ENCODE peak calls at places on chromosomes 11 and 22, in ten cellular contexts. One of them, this sample, is unnamed.

GRCh38 chr11:66240781-66241136 is 27.7 kb upstream of the RAB1B start:
- DNase-seq in BE2C: no peak
- DNase-seq in ovary: no peak
- DNase-seq in uterus: no peak
- DNase-seq in OCI-LY7: no peak
- DNase-seq in stomach: no peak
- DNase-seq in NB4: no peak
- DNase-seq in HL-60: no peak
- DNase-seq in HCT116: no peak
- DNase-seq in hepatocyte: no peak
- DNase-seq in this sample: no peak

GRCh38 chr11:65947133-65947532 is 1.9 kb downstream of the TSGA10IP start:
- DNase-seq in BE2C: no peak
- DNase-seq in ovary: no peak
- DNase-seq in uterus: no peak
- DNase-seq in OCI-LY7: no peak
- DNase-seq in stomach: no peak
- DNase-seq in NB4: no peak
- DNase-seq in HL-60: no peak
- DNase-seq in HCT116: no peak
- DNase-seq in hepatocyte: no peak
- DNase-seq in this sample: no peak

GRCh38 chr11:61683961-61684869 is 4.0 kb downstream of the DAGLA start:
- DNase-seq in BE2C: no peak
- DNase-seq in ovary: no peak
- DNase-seq in uterus: peak; percentile 60
- DNase-seq in OCI-LY7: no peak
- DNase-seq in stomach: no peak
- DNase-seq in NB4: peak; percentile 46
- DNase-seq in HL-60: no peak
- DNase-seq in HCT116: no peak
- DNase-seq in hepatocyte: no peak
- DNase-seq in this sample: no peak

GRCh38 chr11:34647532-34647931 is 26.6 kb downstream of the EHF start:
- DNase-seq in BE2C: no peak
- DNase-seq in ovary: no peak
- DNase-seq in uterus: no peak
- DNase-seq in OCI-LY7: no peak
- DNase-seq in stomach: no peak
- DNase-seq in NB4: no peak
- DNase-seq in HL-60: no peak
- DNase-seq in HCT116: no peak
- DNase-seq in hepatocyte: no peak
- DNase-seq in this sample: no peak

GRCh38 chr11:115446214-115446613 is 58.0 kb downstream of the CADM1 start:
- DNase-seq in BE2C: no peak
- DNase-seq in ovary: no peak
- DNase-seq in uterus: no peak
- DNase-seq in OCI-LY7: no peak
- DNase-seq in stomach: no peak
- DNase-seq in NB4: no peak
- DNase-seq in HL-60: no peak
- DNase-seq in HCT116: no peak
- DNase-seq in hepatocyte: no peak
- DNase-seq in this sample: no peak

GRCh38 chr22:19270873-19271272 is 20.6 kb downstream of the CLTCL1 start:
- DNase-seq in BE2C: no peak
- DNase-seq in ovary: no peak
- DNase-seq in uterus: no peak
- DNase-seq in OCI-LY7: no peak
- DNase-seq in stomach: no peak
- DNase-seq in NB4: no peak
- DNase-seq in HL-60: no peak
- DNase-seq in HCT116: no peak
- DNase-seq in hepatocyte: no peak
- DNase-seq in this sample: no peak

GRCh38 chr11:119479685-119480275 is 56.8 kb upstream of the THY1 start:
- DNase-seq in BE2C: no peak
- DNase-seq in ovary: no peak
- DNase-seq in uterus: no peak
- DNase-seq in OCI-LY7: peak; percentile 24
- DNase-seq in stomach: no peak
- DNase-seq in NB4: peak; percentile 43
- DNase-seq in HL-60: no peak
- DNase-seq in HCT116: no peak
- DNase-seq in hepatocyte: no peak
- DNase-seq in this sample: peak; percentile 67

GRCh38 chr22:39349967-39350802 is at the start of gene SYNGR1:
- DNase-seq in BE2C: peak; percentile 37
- DNase-seq in ovary: peak; percentile 63
- DNase-seq in uterus: peak; percentile 42
- DNase-seq in OCI-LY7: peak; percentile 18
- DNase-seq in stomach: peak; percentile 26
- DNase-seq in NB4: no peak
- DNase-seq in HL-60: no peak
- DNase-seq in HCT116: no peak
- DNase-seq in hepatocyte: peak; percentile 46
- DNase-seq in this sample: no peak

GRCh38 chr11:10902756-10903155 is 44.9 kb upstream of the ZBED5 start:
- DNase-seq in BE2C: no peak
- DNase-seq in ovary: no peak
- DNase-seq in uterus: no peak
- DNase-seq in OCI-LY7: no peak
- DNase-seq in stomach: no peak
- DNase-seq in NB4: no peak
- DNase-seq in HL-60: no peak
- DNase-seq in HCT116: no peak
- DNase-seq in hepatocyte: no peak
- DNase-seq in this sample: no peak

GRCh38 chr11:10898763-10899541 is 41.1 kb upstream of the ZBED5 start:
- DNase-seq in BE2C: no peak
- DNase-seq in ovary: no peak
- DNase-seq in uterus: no peak
- DNase-seq in OCI-LY7: no peak
- DNase-seq in stomach: no peak
- DNase-seq in NB4: no peak
- DNase-seq in HL-60: no peak
- DNase-seq in HCT116: no peak
- DNase-seq in hepatocyte: no peak
- DNase-seq in this sample: no peak

GRCh38 chr11:10902301-10902700 is 44.4 kb upstream of the ZBED5 start:
- DNase-seq in BE2C: no peak
- DNase-seq in ovary: no peak
- DNase-seq in uterus: no peak
- DNase-seq in OCI-LY7: no peak
- DNase-seq in stomach: no peak
- DNase-seq in NB4: peak; percentile 63
- DNase-seq in HL-60: peak; percentile 40
- DNase-seq in HCT116: no peak
- DNase-seq in hepatocyte: no peak
- DNase-seq in this sample: peak; percentile 40

GRCh38 chr11:10899542-10899830 is 41.6 kb upstream of the ZBED5 start:
- DNase-seq in BE2C: peak; percentile 52
- DNase-seq in ovary: peak; percentile 50
- DNase-seq in uterus: peak; percentile 73
- DNase-seq in OCI-LY7: no peak
- DNase-seq in stomach: no peak
- DNase-seq in NB4: peak; percentile 86
- DNase-seq in HL-60: peak; percentile 24
- DNase-seq in HCT116: no peak
- DNase-seq in hepatocyte: peak; percentile 62
- DNase-seq in this sample: no peak

GRCh38 chr11:10900686-10901415 is 43.0 kb upstream of the ZBED5 start:
- DNase-seq in BE2C: no peak
- DNase-seq in ovary: no peak
- DNase-seq in uterus: no peak
- DNase-seq in OCI-LY7: no peak
- DNase-seq in stomach: no peak
- DNase-seq in NB4: peak; percentile 25
- DNase-seq in HL-60: no peak
- DNase-seq in HCT116: no peak
- DNase-seq in hepatocyte: no peak
- DNase-seq in this sample: peak; percentile 41
- H3K4me3 ChIP-seq in BE2C: no peak overlapping the region
- H3K4me3 ChIP-seq in ovary: no peak overlapping the region
- H3K4me3 ChIP-seq in uterus: no peak overlapping the region
- H3K4me3 ChIP-seq in OCI-LY7: no peak overlapping the region
- H3K4me3 ChIP-seq in stomach: no peak overlapping the region
- H3K4me3 ChIP-seq in NB4: no peak overlapping the region
- H3K4me3 ChIP-seq in HL-60: no peak overlapping the region
- H3K4me3 ChIP-seq in HCT116: peak overlapping the region; percentile 40
- H3K4me3 ChIP-seq in hepatocyte: no peak overlapping the region
- H3K4me3 ChIP-seq in this sample: no peak overlapping the region

GRCh38 chr11:94603587-94603986 is 36.4 kb downstream of the PIWIL4 start:
- DNase-seq in BE2C: no peak
- DNase-seq in ovary: no peak
- DNase-seq in uterus: no peak
- DNase-seq in OCI-LY7: no peak
- DNase-seq in stomach: no peak
- DNase-seq in NB4: no peak
- DNase-seq in HL-60: no peak
- DNase-seq in HCT116: no peak
- DNase-seq in hepatocyte: no peak
- DNase-seq in this sample: no peak

GRCh38 chr11:94604496-94604895 is 37.3 kb downstream of the PIWIL4 start:
- DNase-seq in BE2C: no peak
- DNase-seq in ovary: no peak
- DNase-seq in uterus: no peak
- DNase-seq in OCI-LY7: no peak
- DNase-seq in stomach: no peak
- DNase-seq in NB4: no peak
- DNase-seq in HL-60: no peak
- DNase-seq in HCT116: no peak
- DNase-seq in hepatocyte: no peak
- DNase-seq in this sample: no peak

GRCh38 chr11:94597896-94598295 is 30.7 kb downstream of the PIWIL4 start:
- DNase-seq in BE2C: no peak
- DNase-seq in ovary: no peak
- DNase-seq in uterus: no peak
- DNase-seq in OCI-LY7: peak; percentile 22
- DNase-seq in stomach: peak; percentile 45
- DNase-seq in NB4: no peak
- DNase-seq in HL-60: no peak
- DNase-seq in HCT116: no peak
- DNase-seq in hepatocyte: no peak
- DNase-seq in this sample: peak; percentile 38

GRCh38 chr11:94599510-94599909 is 32.3 kb downstream of the PIWIL4 start:
- DNase-seq in BE2C: no peak
- DNase-seq in ovary: no peak
- DNase-seq in uterus: no peak
- DNase-seq in OCI-LY7: no peak
- DNase-seq in stomach: no peak
- DNase-seq in NB4: no peak
- DNase-seq in HL-60: no peak
- DNase-seq in HCT116: no peak
- DNase-seq in hepatocyte: no peak
- DNase-seq in this sample: no peak

DNA sequence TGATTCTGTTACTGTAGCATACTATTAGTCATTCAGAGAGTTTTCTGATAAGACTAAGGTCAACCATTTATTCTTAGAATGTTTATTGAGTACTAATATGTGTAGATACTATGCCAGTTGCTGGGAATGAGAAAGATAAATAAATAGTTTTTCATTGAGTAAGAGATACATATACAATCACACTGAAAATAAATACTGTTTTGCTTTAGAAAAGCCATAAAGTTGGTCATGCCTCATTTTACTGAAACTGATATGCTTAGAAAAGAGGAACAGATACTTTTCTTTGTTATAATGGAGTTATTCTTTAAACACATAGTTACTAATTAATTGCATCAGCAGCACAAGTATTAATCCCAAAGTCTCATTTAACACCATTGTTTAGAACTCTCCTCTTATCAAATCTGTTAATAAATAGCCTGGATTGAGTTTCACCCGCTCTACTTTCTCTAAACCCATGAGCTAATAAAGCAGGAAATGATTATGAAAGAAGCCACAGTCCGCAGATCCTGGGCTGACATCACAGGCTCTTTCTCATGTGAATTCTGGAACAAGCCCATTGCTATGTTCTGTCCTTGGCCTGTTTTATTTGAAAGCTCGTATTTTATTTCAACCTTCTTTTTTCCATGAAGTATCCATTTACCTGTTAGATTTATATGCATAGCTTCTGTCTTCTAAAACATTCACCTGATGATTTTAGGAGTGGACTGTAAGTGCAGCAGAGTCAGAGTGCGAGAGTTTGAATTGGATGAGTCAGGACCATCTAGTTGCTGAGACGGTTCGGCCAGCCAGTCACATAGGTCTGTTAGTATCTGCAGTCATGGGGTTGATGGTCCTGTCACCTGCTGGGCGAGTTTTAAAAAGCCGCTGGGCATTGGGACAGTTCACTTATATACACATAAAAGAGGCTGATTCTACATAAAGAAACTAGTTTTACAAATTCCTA is 35.5 kb downstream of the PIWIL4 start:
- DNase-seq in BE2C: no peak
- DNase-seq in ovary: no peak
- DNase-seq in uterus: peak; percentile 64
- DNase-seq in OCI-LY7: peak; percentile 75
- DNase-seq in stomach: peak; percentile 67
- DNase-seq in NB4: peak; percentile 87
- DNase-seq in HL-60: no peak
- DNase-seq in HCT116: no peak
- DNase-seq in hepatocyte: peak; percentile 77
- DNase-seq in this sample: peak; percentile 78
- TF ChIP-seq CTCF in BE2C: no peak
- TF ChIP-seq CTCF in ovary: no peak
- TF ChIP-seq CTCF in uterus: no peak
- TF ChIP-seq CTCF in OCI-LY7: peak; percentile 75
- TF ChIP-seq CTCF in stomach: no peak
- TF ChIP-seq CTCF in NB4: peak; percentile 43
- TF ChIP-seq CTCF in HL-60: no peak
- TF ChIP-seq CTCF in HCT116: no peak
- TF ChIP-seq CTCF in hepatocyte: no peak
- TF ChIP-seq CTCF in this sample: peak; percentile 57

GRCh38 chr11:45209904-45210699 is 63.7 kb downstream of the PRDM11 start:
- DNase-seq in BE2C: peak; percentile 12
- DNase-seq in ovary: peak; percentile 93
- DNase-seq in uterus: peak; percentile 96
- DNase-seq in OCI-LY7: no peak
- DNase-seq in stomach: peak; percentile 45
- DNase-seq in NB4: peak; percentile 45
- DNase-seq in HL-60: no peak
- DNase-seq in HCT116: no peak
- DNase-seq in hepatocyte: peak; percentile 91
- DNase-seq in this sample: peak; percentile 75

GRCh38 chr11:45211732-45212131 is 65.3 kb downstream of the PRDM11 start:
- DNase-seq in BE2C: no peak
- DNase-seq in ovary: no peak
- DNase-seq in uterus: no peak
- DNase-seq in OCI-LY7: no peak
- DNase-seq in stomach: no peak
- DNase-seq in NB4: no peak
- DNase-seq in HL-60: no peak
- DNase-seq in HCT116: no peak
- DNase-seq in hepatocyte: no peak
- DNase-seq in this sample: no peak

GRCh38 chr11:45209480-45209879 is 63.0 kb downstream of the PRDM11 start:
- DNase-seq in BE2C: no peak
- DNase-seq in ovary: no peak
- DNase-seq in uterus: no peak
- DNase-seq in OCI-LY7: no peak
- DNase-seq in stomach: no peak
- DNase-seq in NB4: no peak
- DNase-seq in HL-60: no peak
- DNase-seq in HCT116: no peak
- DNase-seq in hepatocyte: no peak
- DNase-seq in this sample: no peak

GRCh38 chr11:45209000-45209399 is 62.6 kb downstream of the PRDM11 start:
- DNase-seq in BE2C: no peak
- DNase-seq in ovary: peak; percentile 44
- DNase-seq in uterus: no peak
- DNase-seq in OCI-LY7: no peak
- DNase-seq in stomach: no peak
- DNase-seq in NB4: no peak
- DNase-seq in HL-60: no peak
- DNase-seq in HCT116: no peak
- DNase-seq in hepatocyte: no peak
- DNase-seq in this sample: no peak

DNA sequence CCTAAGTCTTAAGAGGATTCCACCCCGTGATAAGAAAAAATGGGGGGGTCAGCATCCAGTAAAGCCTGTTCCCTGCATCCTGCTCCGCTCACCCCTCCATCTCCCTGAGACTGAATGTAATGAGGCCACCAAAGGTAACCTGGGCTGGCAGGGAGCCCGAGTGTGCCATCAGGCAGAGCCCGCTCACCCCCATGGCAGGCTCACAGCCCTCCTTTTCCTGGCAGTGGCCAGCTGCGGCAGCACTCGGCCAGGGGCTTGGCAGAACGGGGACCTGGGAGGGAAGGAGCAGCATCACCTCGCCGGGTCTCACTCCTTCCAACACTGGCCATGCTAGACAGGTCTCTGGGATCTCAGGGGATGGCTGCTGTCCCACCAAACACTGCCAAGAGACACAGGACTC is 64.4 kb downstream of the PRDM11 start:
- DNase-seq in BE2C: no peak
- DNase-seq in ovary: peak; percentile 51
- DNase-seq in uterus: no peak
- DNase-seq in OCI-LY7: no peak
- DNase-seq in stomach: no peak
- DNase-seq in NB4: no peak
- DNase-seq in HL-60: no peak
- DNase-seq in HCT116: no peak
- DNase-seq in hepatocyte: no peak
- DNase-seq in this sample: no peak
- H3K4me3 ChIP-seq in BE2C: no peak overlapping the region
- H3K4me3 ChIP-seq in ovary: no peak overlapping the region
- H3K4me3 ChIP-seq in uterus: no peak overlapping the region
- H3K4me3 ChIP-seq in OCI-LY7: no peak overlapping the region
- H3K4me3 ChIP-seq in stomach: no peak overlapping the region
- H3K4me3 ChIP-seq in NB4: no peak overlapping the region
- H3K4me3 ChIP-seq in HL-60: no peak overlapping the region
- H3K4me3 ChIP-seq in HCT116: no peak overlapping the region
- H3K4me3 ChIP-seq in hepatocyte: no peak overlapping the region
- H3K4me3 ChIP-seq in this sample: no peak overlapping the region

DNA sequence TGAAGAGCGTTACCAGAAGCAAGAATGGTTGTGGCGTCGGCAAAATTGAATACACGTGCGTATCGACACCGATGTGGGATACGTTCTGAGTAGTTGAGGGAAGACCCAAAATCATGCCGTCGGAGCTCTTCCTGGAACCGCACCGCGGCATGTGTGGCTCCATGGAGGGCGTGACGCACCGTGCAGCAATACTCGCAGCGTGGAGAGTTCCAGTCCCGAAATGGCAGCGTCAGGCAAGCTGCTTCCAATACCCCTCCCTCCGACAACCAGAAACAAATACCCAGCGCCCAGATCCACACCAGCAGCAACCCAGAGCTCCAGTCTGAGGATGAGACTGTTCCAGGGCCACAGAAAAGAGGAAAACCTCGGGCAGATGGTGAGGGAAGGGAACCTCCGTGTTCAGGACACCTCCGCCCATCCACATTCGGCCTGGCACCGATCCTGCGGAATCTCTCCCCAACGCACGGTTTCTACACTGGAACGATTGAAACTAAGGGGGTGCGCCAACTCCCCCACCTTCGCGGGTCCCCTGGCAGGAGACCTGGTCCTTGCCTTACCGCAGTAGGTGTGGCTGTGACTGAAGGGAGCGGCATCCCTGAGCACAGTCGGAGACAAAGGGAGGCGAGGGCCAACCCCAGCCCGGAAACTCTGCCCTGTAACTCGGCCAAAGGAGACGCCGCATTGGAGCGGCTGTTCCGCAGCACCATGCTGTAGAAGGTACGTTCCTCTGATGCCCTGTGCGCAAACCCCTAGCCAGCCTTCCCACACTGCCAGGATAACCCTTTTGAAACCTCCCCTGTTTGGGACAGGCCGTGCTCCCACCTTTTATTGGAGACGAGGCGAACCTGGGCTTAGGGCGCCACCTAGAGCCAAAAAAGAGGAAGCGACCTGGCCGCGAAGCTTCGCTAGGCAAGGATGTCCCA is 28.3 kb downstream of the DBX1 start:
- DNase-seq in BE2C: no peak
- DNase-seq in ovary: peak; percentile 84
- DNase-seq in uterus: peak; percentile 70
- DNase-seq in OCI-LY7: peak; percentile 17
- DNase-seq in stomach: peak; percentile 68
- DNase-seq in NB4: peak; percentile 46
- DNase-seq in HL-60: peak; percentile 6
- DNase-seq in HCT116: no peak
- DNase-seq in hepatocyte: peak; percentile 76
- DNase-seq in this sample: peak; percentile 67
- TF ChIP-seq CTCF in BE2C: peak; percentile 49
- TF ChIP-seq CTCF in ovary: peak; percentile 88
- TF ChIP-seq CTCF in uterus: peak; percentile 87
- TF ChIP-seq CTCF in OCI-LY7: peak; percentile 84
- TF ChIP-seq CTCF in stomach: peak; percentile 84
- TF ChIP-seq CTCF in NB4: peak; percentile 75
- TF ChIP-seq CTCF in HL-60: peak; percentile 60
- TF ChIP-seq CTCF in HCT116: peak; percentile 91
- TF ChIP-seq CTCF in hepatocyte: peak; percentile 92
- TF ChIP-seq CTCF in this sample: peak; percentile 94

This sample was measured in cardiac muscle cell.